ENCODE peak calls at places on chromosome 5, in ten cellular contexts. M is CD4-positive, alpha-beta T cell; C is LHCN-M2; O is AG20443; X is HTR-8/SVneo; K is anterior cingulate cortex; B is dorsolateral prefrontal cortex; P is neural progenitor cell; U is GM10248; I is Kasumi-1. D is an unnamed sample.

GRCh38 chr5:132266836-132267160 is 9.3 kb downstream of the PDLIM4 start:
- DNase-seq in K (no peak), I (no peak), B (no peak), O (no peak), X (no peak), M (no peak), P (no peak), U (no peak), C (no peak), D (no peak)

GRCh38 chr5:126486332-126486731 is 63.1 kb downstream of the GRAMD2B start:
- DNase-seq in X (no peak), K (no peak), B (no peak), I (no peak), C (no peak), M (no peak), P (no peak), O (peak; percentile 25), U (no peak), D (peak; percentile 23)

GRCh38 chr5:5335708-5336211 is 86.7 kb upstream of the ICE1 start:
- DNase-seq in X (peak; percentile 67), P (peak; percentile 18), I (no peak), C (peak; percentile 48), B (no peak), K (no peak), U (no peak), M (no peak), O (peak; percentile 49), D (no peak)

GRCh38 chr5:120735076-120735475 is 271.0 kb downstream of the PRR16 start:
- DNase-seq in B (no peak), I (no peak), U (no peak), C (peak; percentile 2), X (no peak), O (no peak), M (no peak), K (no peak), P (no peak), D (no peak)

GRCh38 chr5:126454081-126454480 is 30.9 kb downstream of the GRAMD2B start:
- DNase-seq in P (no peak), C (no peak), X (no peak), O (no peak), U (no peak), M (no peak), B (peak; percentile 89), K (peak; percentile 64), I (no peak), D (peak; percentile 85)

GRCh38 chr5:176881021-176881749 is 18.0 kb downstream of the HK3 start:
- DNase-seq in C (no peak), X (no peak), B (no peak), O (no peak), P (no peak), M (no peak), U (no peak), I (no peak), K (no peak), D (no peak)

GRCh38 chr5:112669328-112669963 is 68.2 kb upstream of the APC start:
- DNase-seq in X (no peak), K (no peak), B (peak; percentile 37), O (no peak), P (peak; percentile 39), M (no peak), C (no peak), U (no peak), I (no peak), D (peak; percentile 1)

GRCh38 chr5:178331491-178331981 is 98.9 kb upstream of the PHYKPL start:
- DNase-seq in M (no peak), I (no peak), C (peak; percentile 90), P (peak; percentile 29), O (peak; percentile 37), X (no peak), U (no peak), K (peak; percentile 64), B (peak; percentile 89), D (peak; percentile 93)

GRCh38 chr5:163189023-163189553 is 248.3 kb upstream of the CCNG1 start:
- DNase-seq in O (no peak), C (no peak), K (no peak), P (no peak), M (no peak), B (no peak), X (no peak), U (no peak), I (no peak), D (no peak)

GRCh38 chr5:1033178-1033577 is 24.6 kb downstream of the NKD2 start:
- DNase-seq in B (no peak), X (no peak), C (no peak), K (no peak), M (no peak), P (no peak), U (no peak), O (no peak), I (no peak), D (no peak)

GRCh38 chr5:80195837-80196400 is 59.9 kb downstream of the SERINC5 start:
- DNase-seq in M (no peak), U (no peak), B (no peak), I (no peak), O (no peak), K (no peak), P (no peak), X (no peak), C (no peak), D (no peak)

GRCh38 chr5:75265731-75266130 is 29.1 kb upstream of the ANKRD31 start:
- DNase-seq in O (peak; percentile 22), U (peak; percentile 20), I (peak; percentile 69), K (no peak), C (peak; percentile 28), M (no peak), X (peak; percentile 19), P (peak; percentile 35), B (no peak), D (no peak)

GRCh38 chr5:17257705-17258273 is 40.4 kb downstream of the BASP1 start:
- DNase-seq in C (peak; percentile 36), M (no peak), O (no peak), K (no peak), X (no peak), P (peak; percentile 58), U (peak; percentile 53), I (no peak), B (no peak), D (no peak)

GRCh38 chr5:111756701-111757581 is at the start of gene NREP:
- DNase-seq in K (peak; percentile 72), I (peak; percentile 82), M (peak; percentile 79), B (peak; percentile 94), C (peak; percentile 98), X (peak; percentile 75), U (peak; percentile 71), P (peak; percentile 93), O (peak; percentile 85), D (peak; percentile 96)

GRCh38 chr5:76303917-76304316 is 99.2 kb upstream of the IQGAP2 start:
- DNase-seq in O (no peak), M (peak; percentile 12), K (no peak), X (no peak), B (no peak), C (no peak), P (no peak), I (no peak), U (peak; percentile 43), D (no peak)

GRCh38 chr5:1661311-1661710 is 137.6 kb upstream of the LPCAT1 start:
- DNase-seq in O (no peak), C (no peak), B (no peak), I (no peak), K (no peak), M (no peak), X (no peak), U (no peak), P (no peak), D (no peak)

GRCh38 chr5:62596691-62597090 is 18.1 kb downstream of the LRRC70 start:
- DNase-seq in K (no peak), X (no peak), P (no peak), O (no peak), I (no peak), B (no peak), M (no peak), U (no peak), C (no peak), D (no peak)

GRCh38 chr5:18238321-18238720 is 604.1 kb downstream of the TAF11L14 start:
- DNase-seq in K (no peak), U (no peak), I (no peak), M (no peak), C (no peak), P (no peak), B (no peak), X (no peak), O (no peak), D (no peak)

GRCh38 chr5:63011158-63011557 is 432.5 kb downstream of the LRRC70 start:
- DNase-seq in P (no peak), U (no peak), M (no peak), K (no peak), X (no peak), C (no peak), B (no peak), O (no peak), I (no peak), D (no peak)

GRCh38 chr5:14406554-14406849 is 175.1 kb upstream of the OTULINL start:
- DNase-seq in I (no peak), C (peak; percentile 96), U (no peak), O (peak; percentile 84), B (no peak), P (no peak), M (no peak), X (peak; percentile 87), K (no peak), D (no peak)